ENCODE peak calls at places on chromosomes 12 and 14, in eight cellular contexts. One of them, this sample, is unnamed.

GRCh38 chr12:3670083-3670620 is 82.8 kb downstream of the CRACR2A start:
- DNase-seq in EH: peak
- DNase-seq in epithelial cell of esophagus: peak
- DNase-seq in renal cortical epithelial cell: no peak
- DNase-seq in HuH-7: no peak
- DNase-seq in neuronal stem cell: no peak
- DNase-seq in H54: no peak
- DNase-seq in mucosa of descending colon: no peak
- DNase-seq in this sample: peak

GRCh38 chr12:73057428-73057827 is 785.3 kb downstream of the TRHDE start:
- DNase-seq in EH: no peak
- DNase-seq in epithelial cell of esophagus: no peak
- DNase-seq in renal cortical epithelial cell: no peak
- DNase-seq in HuH-7: no peak
- DNase-seq in neuronal stem cell: no peak
- DNase-seq in H54: no peak
- DNase-seq in mucosa of descending colon: no peak
- DNase-seq in this sample: no peak

GRCh38 chr14:38856798-38857197 is 246.2 kb downstream of the SEC23A start:
- DNase-seq in EH: no peak
- DNase-seq in epithelial cell of esophagus: no peak
- DNase-seq in renal cortical epithelial cell: no peak
- DNase-seq in HuH-7: no peak
- DNase-seq in neuronal stem cell: no peak
- DNase-seq in H54: no peak
- DNase-seq in mucosa of descending colon: no peak
- DNase-seq in this sample: no peak

GRCh38 chr14:75597149-75597548 is 18.7 kb downstream of the FLVCR2 start:
- DNase-seq in EH: no peak
- DNase-seq in epithelial cell of esophagus: no peak
- DNase-seq in renal cortical epithelial cell: no peak
- DNase-seq in HuH-7: no peak
- DNase-seq in neuronal stem cell: no peak
- DNase-seq in H54: no peak
- DNase-seq in mucosa of descending colon: no peak
- DNase-seq in this sample: no peak

GRCh38 chr14:47442206-47442605 is 233.2 kb downstream of the MDGA2 start:
- DNase-seq in EH: no peak
- DNase-seq in epithelial cell of esophagus: peak
- DNase-seq in renal cortical epithelial cell: peak
- DNase-seq in HuH-7: peak
- DNase-seq in neuronal stem cell: peak
- DNase-seq in H54: peak
- DNase-seq in mucosa of descending colon: no peak
- DNase-seq in this sample: peak

GRCh38 chr12:109824731-109825130 is 8.5 kb downstream of the TRPV4 start:
- DNase-seq in EH: no peak
- DNase-seq in epithelial cell of esophagus: no peak
- DNase-seq in renal cortical epithelial cell: no peak
- DNase-seq in HuH-7: no peak
- DNase-seq in neuronal stem cell: no peak
- DNase-seq in H54: no peak
- DNase-seq in mucosa of descending colon: no peak
- DNase-seq in this sample: no peak

GRCh38 chr14:96405603-96406158 is 13.8 kb downstream of the AK7 start:
- DNase-seq in EH: no peak
- DNase-seq in epithelial cell of esophagus: no peak
- DNase-seq in renal cortical epithelial cell: no peak
- DNase-seq in HuH-7: no peak
- DNase-seq in neuronal stem cell: no peak
- DNase-seq in H54: no peak
- DNase-seq in mucosa of descending colon: no peak
- DNase-seq in this sample: no peak

GRCh38 chr12:4152145-4152795 is 121.3 kb upstream of the CCND2 start:
- DNase-seq in EH: no peak
- DNase-seq in epithelial cell of esophagus: no peak
- DNase-seq in renal cortical epithelial cell: no peak
- DNase-seq in HuH-7: no peak
- DNase-seq in neuronal stem cell: no peak
- DNase-seq in H54: no peak
- DNase-seq in mucosa of descending colon: no peak
- DNase-seq in this sample: no peak

GRCh38 chr12:65881348-65881961 is 57.2 kb downstream of the HMGA2 start:
- DNase-seq in EH: peak
- DNase-seq in epithelial cell of esophagus: peak
- DNase-seq in renal cortical epithelial cell: peak
- DNase-seq in HuH-7: no peak
- DNase-seq in neuronal stem cell: no peak
- DNase-seq in H54: no peak
- DNase-seq in mucosa of descending colon: no peak
- DNase-seq in this sample: no peak

GRCh38 chr14:104528496-104528895 is 51.1 kb upstream of the C14orf180 start:
- DNase-seq in EH: no peak
- DNase-seq in epithelial cell of esophagus: no peak
- DNase-seq in renal cortical epithelial cell: no peak
- DNase-seq in HuH-7: no peak
- DNase-seq in neuronal stem cell: no peak
- DNase-seq in H54: no peak
- DNase-seq in mucosa of descending colon: no peak
- DNase-seq in this sample: no peak

GRCh38 chr12:61137677-61138380 is 1122.4 kb upstream of the USP15 start:
- DNase-seq in EH: no peak
- DNase-seq in epithelial cell of esophagus: no peak
- DNase-seq in renal cortical epithelial cell: no peak
- DNase-seq in HuH-7: no peak
- DNase-seq in neuronal stem cell: no peak
- DNase-seq in H54: no peak
- DNase-seq in mucosa of descending colon: no peak
- DNase-seq in this sample: no peak

GRCh38 chr14:77883479-77884238 is 83.8 kb downstream of the ADCK1 start:
- DNase-seq in EH: no peak
- DNase-seq in epithelial cell of esophagus: no peak
- DNase-seq in renal cortical epithelial cell: no peak
- DNase-seq in HuH-7: no peak
- DNase-seq in neuronal stem cell: no peak
- DNase-seq in H54: no peak
- DNase-seq in mucosa of descending colon: no peak
- DNase-seq in this sample: no peak

GRCh38 chr12:51009038-51009437 is 17.1 kb downstream of the SLC11A2 start:
- DNase-seq in EH: no peak
- DNase-seq in epithelial cell of esophagus: no peak
- DNase-seq in renal cortical epithelial cell: peak
- DNase-seq in HuH-7: no peak
- DNase-seq in neuronal stem cell: no peak
- DNase-seq in H54: no peak
- DNase-seq in mucosa of descending colon: peak
- DNase-seq in this sample: no peak

GRCh38 chr14:66624319-66624937 is 116.5 kb downstream of the GPHN start:
- DNase-seq in EH: peak
- DNase-seq in epithelial cell of esophagus: peak
- DNase-seq in renal cortical epithelial cell: peak
- DNase-seq in HuH-7: peak
- DNase-seq in neuronal stem cell: peak
- DNase-seq in H54: no peak
- DNase-seq in mucosa of descending colon: peak
- DNase-seq in this sample: peak

GRCh38 chr12:68803948-68804653 is 3.9 kb upstream of the MDM2 start:
- DNase-seq in EH: no peak
- DNase-seq in epithelial cell of esophagus: no peak
- DNase-seq in renal cortical epithelial cell: no peak
- DNase-seq in HuH-7: no peak
- DNase-seq in neuronal stem cell: no peak
- DNase-seq in H54: no peak
- DNase-seq in mucosa of descending colon: no peak
- DNase-seq in this sample: no peak